ENCODE peak calls at places on chromosomes 13 and 19, in four cellular contexts. Q, F, K and I are unnamed samples.
A peak's percentile ranks its signal among the peaks of the same experiment; 100 is the strongest.

GRCh38 chr13:48634631-48635030 is 19.1 kb upstream of the CYSLTR2 start:
- DNase-seq in K (no peak), Q (no peak), F (no peak), I (no peak)

GRCh38 chr13:36344886-36345437 is 1.2 kb downstream of the SPART start:
- DNase-seq in F (no peak), Q (no peak), K (no peak), I (peak; percentile 67)

GRCh38 chr19:2624537-2625091 is 77.9 kb downstream of the GNG7 start:
- DNase-seq in Q (no peak), K (peak; percentile 66), F (no peak), I (peak; percentile 69)

GRCh38 chr13:46962286-46962941 is 65.6 kb upstream of the HTR2A start:
- DNase-seq in Q (no peak), F (no peak), K (no peak), I (peak; percentile 34)

GRCh38 chr13:74290324-74290773 is 156.1 kb upstream of the KLF12 start:
- DNase-seq in F (no peak), Q (peak; percentile 54), K (peak; percentile 11), I (peak; percentile 17)

GRCh38 chr13:102904408-102904862 is 58.6 kb downstream of the ERCC5 start:
- DNase-seq in Q (no peak), K (no peak), F (no peak), I (no peak)

GRCh38 chr19:36128392-36128736 is 11.5 kb upstream of the CAPNS1 start:
- DNase-seq in K (peak; percentile 44), Q (no peak), F (no peak), I (peak; percentile 66)

GRCh38 chr13:96821971-96822370 is 172.3 kb downstream of the OXGR1 start:
- DNase-seq in Q (no peak), K (no peak), F (no peak), I (no peak)

GRCh38 chr19:50489461-50490011 is 12.9 kb upstream of the GARIN5A start:
- DNase-seq in K (no peak), Q (no peak), F (no peak), I (no peak)

GRCh38 chr13:97223711-97224461 is 1.8 kb downstream of the MBNL2 start:
- DNase-seq in Q (peak; percentile 53), F (no peak), K (no peak), I (peak; percentile 75)

GRCh38 chr19:6613711-6614110 is 22.8 kb upstream of the CD70 start:
- DNase-seq in Q (no peak), K (no peak), F (no peak), I (no peak)

GRCh38 chr19:15378529-15379082 is 981 bp downstream of the AKAP8 start:
- DNase-seq in F (no peak), K (no peak), Q (peak; percentile 31), I (peak; percentile 73)

GRCh38 chr13:27663947-27664346 is 42.3 kb downstream of the POLR1D start:
- DNase-seq in F (no peak), K (peak; percentile 34), Q (no peak), I (no peak)

GRCh38 chr19:1455336-1456120 is 5.6 kb downstream of the APC2 start:
- DNase-seq in K (peak; percentile 99), Q (peak; percentile 88), F (peak; percentile 90), I (no peak)

GRCh38 chr19:33519416-33519815 is 2.2 kb downstream of the PEPD start:
- DNase-seq in K (no peak), Q (no peak), F (no peak), I (no peak)

GRCh38 chr13:41812237-41812636 is 148.7 kb downstream of the VWA8 start:
- DNase-seq in Q (no peak), F (no peak), K (no peak), I (no peak)

GRCh38 chr13:112005925-112006324 is 61.0 kb upstream of the SOX1 start:
- DNase-seq in K (no peak), F (no peak), Q (no peak), I (no peak)

GRCh38 chr19:10756791-10757190 is 38.9 kb downstream of the DNM2 start:
- DNase-seq in Q (no peak), K (no peak), F (no peak), I (no peak)

GRCh38 chr13:67273001-67273400 is 42.9 kb upstream of the PCDH9 start:
- DNase-seq in K (no peak), F (no peak), Q (no peak), I (no peak)

GRCh38 chr13:67635754-67636153 is 405.6 kb upstream of the PCDH9 start:
- DNase-seq in Q (no peak), K (no peak), F (no peak), I (no peak)

GRCh38 chr13:90868321-90868920 is 479.1 kb upstream of the MIR17HG start:
- DNase-seq in F (no peak), K (no peak), Q (peak; percentile 16), I (peak; percentile 37)

GRCh38 chr19:29665826-29666633 is 769 bp downstream of the PLEKHF1 start:
- DNase-seq in Q (no peak), K (peak; percentile 64), F (no peak), I (no peak)

GRCh38 chr13:112095354-112095753 is 28.4 kb downstream of the SOX1 start:
- DNase-seq in K (no peak), F (no peak), Q (no peak), I (no peak)

GRCh38 chr13:91298060-91298459 is 49.4 kb upstream of the MIR17HG start:
- DNase-seq in Q (no peak), K (no peak), F (no peak), I (no peak)

GRCh38 chr19:6270076-6270745 is 9.6 kb downstream of the MLLT1 start:
- DNase-seq in K (no peak), Q (no peak), F (no peak), I (no peak)

GRCh38 chr19:38047641-38048040 is 140.6 kb downstream of the SIPA1L3 start:
- DNase-seq in K (no peak), F (no peak), Q (no peak), I (no peak)

GRCh38 chr13:75263741-75264407 is 218.1 kb downstream of the TBC1D4 start:
- DNase-seq in K (no peak), Q (no peak), F (no peak), I (no peak)

GRCh38 chr19:8146877-8147575 is 2.4 kb downstream of the FBN3 start:
- DNase-seq in Q (no peak), K (no peak), F (no peak), I (no peak)

GRCh38 chr13:97574926-97575325 is 141.0 kb downstream of the RAP2A start:
- DNase-seq in K (peak; percentile 58), F (peak; percentile 34), Q (peak; percentile 32), I (peak; percentile 44)

GRCh38 chr19:708154-709141 is at the start of gene PALM:
- DNase-seq in F (no peak), Q (no peak), K (peak; percentile 63), I (peak; percentile 37)

GRCh38 chr19:6740589-6741348 is 1.3 kb downstream of the TRIP10 start:
- DNase-seq in Q (peak; percentile 27), F (no peak), K (peak; percentile 75), I (peak; percentile 46)

GRCh38 chr19:33054623-33055022 is 10.1 kb downstream of the RHPN2 start:
- DNase-seq in Q (peak; percentile 85), F (no peak), K (no peak), I (no peak)

GRCh38 chr19:44303976-44304568 is 753 bp downstream of the ZNF235 start:
- DNase-seq in K (no peak), F (no peak), Q (peak; percentile 25), I (peak; percentile 2)
- TF ChIP-seq MAX in K (no peak), F (no peak), Q (no peak), I (no peak)

GRCh38 chr13:104296301-104296700 is 1230.1 kb upstream of the SLC10A2 start:
- DNase-seq in Q (no peak), F (no peak), K (no peak), I (no peak)
- TF ChIP-seq MAX in Q (no peak), F (no peak), K (no peak), I (no peak)

GRCh38 chr19:19087676-19088075 is 23.9 kb downstream of the SLC25A42 start:
- DNase-seq in Q (no peak), K (no peak), F (no peak), I (no peak)
- TF ChIP-seq MAX in Q (no peak), K (no peak), F (no peak), I (no peak)

GRCh38 chr13:60043262-60043661 is 120.5 kb downstream of the DIAPH3 start:
- DNase-seq in K (no peak), Q (no peak), F (no peak), I (no peak)
- TF ChIP-seq MAX in K (no peak), Q (no peak), F (no peak), I (no peak)

DNA sequence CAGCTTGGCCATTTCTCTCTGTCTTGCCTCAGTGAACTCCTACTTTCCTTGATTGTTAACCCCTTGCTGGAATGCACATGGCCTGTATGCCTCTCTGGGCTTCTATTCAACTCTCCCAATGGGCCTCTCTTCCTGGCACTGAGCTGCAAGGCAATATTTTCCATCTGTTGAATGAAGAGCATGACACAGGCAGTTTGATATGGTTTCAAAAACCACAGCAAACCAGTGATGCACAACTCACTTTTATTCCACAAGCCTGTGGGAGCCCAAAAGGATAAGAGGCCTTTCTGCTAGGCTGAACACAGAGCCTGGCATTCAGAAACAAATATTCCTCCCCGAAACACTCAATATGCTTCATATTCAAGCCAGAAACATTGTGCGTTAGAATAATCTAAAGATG is 443.0 kb upstream of the SPRY2 start:
- DNase-seq in F (no peak), K (no peak), Q (no peak), I (no peak)
- TF ChIP-seq MAX in F (peak; percentile 26), K (no peak), Q (no peak), I (no peak)

GRCh38 chr19:41234512-41235208 is 15.6 kb downstream of the AXL start:
- DNase-seq in K (no peak), Q (no peak), F (no peak), I (no peak)
- TF ChIP-seq MAX in K (no peak), Q (no peak), F (no peak), I (no peak)

GRCh38 chr13:44810067-44810840 is 179.0 kb downstream of the NUFIP1 start:
- DNase-seq in K (no peak), Q (peak; percentile 19), F (no peak), I (peak; percentile 11)
- TF ChIP-seq MAX in K (no peak), Q (no peak), F (no peak), I (no peak)

GRCh38 chr13:100630564-100630963 is 42.0 kb upstream of the GGACT start:
- DNase-seq in Q (no peak), K (no peak), F (no peak), I (no peak)
- TF ChIP-seq MAX in Q (no peak), K (no peak), F (no peak), I (no peak)

GRCh38 chr19:34960103-34960805 is 3.8 kb downstream of the ZNF792 start:
- DNase-seq in K (no peak), Q (no peak), F (no peak), I (no peak)

GRCh38 chr19:34961775-34962174 is 2.3 kb downstream of the ZNF792 start:
- DNase-seq in K (no peak), F (no peak), Q (no peak), I (no peak)

GRCh38 chr19:34962945-34963530 is 991 bp downstream of the ZNF792 start:
- DNase-seq in K (no peak), Q (no peak), F (no peak), I (no peak)

GRCh38 chr19:34962281-34962944 is 1.6 kb downstream of the ZNF792 start:
- DNase-seq in F (no peak), Q (no peak), K (no peak), I (peak; percentile 72)

GRCh38 chr19:34960940-34961679 is 2.9 kb downstream of the ZNF792 start:
- DNase-seq in K (no peak), F (no peak), Q (no peak), I (no peak)
- TF ChIP-seq MAX in K (no peak), F (no peak), Q (no peak), I (no peak)